ENCODE peak calls at places on chromosomes 11 and 22, in four cellular contexts. L is HCT116, M is SK-N-SH, N is K562. X is an unnamed sample.

GRCh38 chr22:42364641-42365336 is 67.4 kb downstream of the NFAM1 start:
- DNase-seq in M (peak; percentile 47), L (no peak), N (no peak), X (no peak)

GRCh38 chr11:110782616-110783015 is 70.4 kb upstream of the ARHGAP20 start:
- DNase-seq in N (no peak), L (no peak), M (no peak), X (no peak)

GRCh38 chr11:14059491-14059890 is 97.0 kb downstream of the SPON1 start:
- DNase-seq in L (no peak), M (no peak), N (no peak), X (no peak)

GRCh38 chr11:63888170-63889086 is 28.5 kb downstream of the RCOR2 start:
- DNase-seq in L (no peak), M (no peak), N (peak; percentile 91), X (no peak)

GRCh38 chr11:36391062-36391461 is 95.0 kb downstream of the PRR5L start:
- DNase-seq in N (no peak), M (no peak), L (no peak), X (no peak)

GRCh38 chr11:110801328-110801727 is 89.1 kb upstream of the ARHGAP20 start:
- DNase-seq in L (no peak), N (no peak), M (no peak), X (no peak)

GRCh38 chr22:24937114-24937513 is 9.4 kb downstream of the LHFPL7 start:
- DNase-seq in L (no peak), N (no peak), M (peak; percentile 32), X (no peak)

GRCh38 chr11:119584193-119585037 is 144.6 kb downstream of the NECTIN1 start:
- DNase-seq in M (peak; percentile 83), N (peak; percentile 77), L (no peak), X (peak; percentile 93)

GRCh38 chr11:122229078-122229477 is 113.1 kb upstream of the BLID start:
- DNase-seq in N (no peak), M (no peak), L (no peak), X (no peak)

GRCh38 chr11:17439316-17439782 is 37.3 kb downstream of the ABCC8 start:
- DNase-seq in L (no peak), M (no peak), N (no peak), X (no peak)

GRCh38 chr22:26552466-26552865 is 37.5 kb downstream of the TPST2 start:
- DNase-seq in N (no peak), M (no peak), L (no peak), X (no peak)

GRCh38 chr11:68211546-68211945 is 1.6 kb downstream of the KMT5B start:
- DNase-seq in L (no peak), M (no peak), N (peak; percentile 14), X (no peak)

GRCh38 chr22:27212617-27213177 is 555.3 kb downstream of the MIAT start:
- DNase-seq in L (no peak), M (no peak), N (no peak), X (no peak)

GRCh38 chr11:119373917-119374631 is 7.4 kb downstream of the USP2 start:
- DNase-seq in N (peak; percentile 63), M (peak; percentile 84), L (no peak), X (peak; percentile 80)

GRCh38 chr11:65112551-65113360 is 1.1 kb downstream of the TM7SF2 start:
- DNase-seq in N (peak; percentile 64), L (no peak), M (peak; percentile 85), X (no peak)

GRCh38 chr22:17398159-17398558 is 28.9 kb downstream of the CECR2 start:
- DNase-seq in M (no peak), L (no peak), N (no peak), X (no peak)
- H3K9ac ChIP-seq in M (no peak overlapping the region), L (no peak overlapping the region), N (no peak overlapping the region), X (no peak overlapping the region)

GRCh38 chr11:70628881-70629844 is 230.8 kb downstream of the CTTN start:
- DNase-seq in N (peak; percentile 49), L (no peak), M (peak; percentile 64), X (no peak)
- TF ChIP-seq YY1 in N (no peak), L (no peak), M (no peak), X (no peak)

DNA sequence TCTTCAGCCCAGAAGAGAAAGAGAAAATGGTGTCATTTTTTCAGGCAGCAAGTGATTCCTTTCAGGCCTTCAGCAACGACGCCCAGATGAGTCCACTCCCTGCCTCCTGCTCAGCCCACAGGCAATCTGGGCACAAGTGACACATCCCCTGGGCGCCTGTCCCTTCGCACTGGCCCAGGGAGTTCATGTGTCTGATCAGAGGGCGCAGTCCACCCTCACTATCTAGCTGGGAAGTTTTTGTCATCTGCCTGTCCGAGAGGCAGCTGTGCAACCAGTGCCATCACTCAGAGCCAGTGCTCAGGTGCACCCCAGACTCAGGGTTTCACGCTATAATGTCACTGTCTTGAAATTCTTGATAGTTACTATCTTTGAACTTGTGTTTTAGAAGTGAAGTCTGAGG is 1.4 kb upstream of the KCNQ1OT1 start:
- DNase-seq in M (no peak), L (no peak), N (no peak), X (no peak)
- H3K9ac ChIP-seq in M (no peak overlapping the region), L (peak overlapping the region; percentile 83), N (peak overlapping the region; percentile 93), X (peak overlapping the region; percentile 1)

GRCh38 chr11:269146-269890 is 8.9 kb upstream of the NLRP6 start:
- DNase-seq in M (no peak), L (no peak), N (peak; percentile 38), X (no peak)

GRCh38 chr11:270451-271208 is 7.6 kb upstream of the NLRP6 start:
- DNase-seq in N (no peak), L (no peak), M (no peak), X (no peak)

GRCh38 chr11:266676-267439 is 11.3 kb upstream of the NLRP6 start:
- DNase-seq in N (peak; percentile 89), L (no peak), M (no peak), X (no peak)

GRCh38 chr11:271316-271715 is 6.9 kb upstream of the NLRP6 start:
- DNase-seq in L (no peak), M (no peak), N (no peak), X (no peak)

DNA sequence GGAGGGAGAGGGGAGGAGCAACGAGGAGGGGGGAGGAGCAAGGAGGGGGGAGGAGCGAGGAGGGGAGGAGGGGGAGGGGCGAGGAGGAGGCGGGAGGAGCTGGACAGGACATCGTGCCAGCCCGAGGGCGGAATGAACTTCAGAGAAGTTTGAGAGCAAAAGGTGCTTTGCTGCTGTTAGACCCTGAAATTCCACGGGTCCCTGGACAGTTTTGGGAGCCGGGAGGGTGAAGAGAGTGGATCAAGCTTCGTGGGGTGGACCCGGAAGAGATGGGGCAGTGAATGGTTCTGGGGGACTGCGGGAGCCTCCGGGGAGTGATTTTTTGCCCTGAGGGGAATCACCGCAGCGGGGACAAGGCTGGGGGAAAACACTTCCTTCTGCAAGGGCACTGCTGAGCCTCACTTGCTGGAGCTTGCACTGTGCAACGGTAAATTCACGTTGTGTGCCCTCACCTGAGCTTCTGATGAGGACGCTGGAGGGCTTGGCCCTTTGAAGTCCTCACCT is 10.7 kb upstream of the NLRP6 start:
- DNase-seq in M (no peak), L (no peak), N (peak; percentile 69), X (no peak)
- TF ChIP-seq YY1 in M (no peak), L (no peak), N (no peak), X (no peak)

GRCh38 chr11:8910662-8911039 is 338 bp upstream of the AKIP1 start:
- DNase-seq in N (no peak), L (no peak), M (no peak), X (no peak)
- H3K9ac ChIP-seq in N (peak overlapping the region; percentile 90), L (no peak overlapping the region), M (peak overlapping the region; percentile 46), X (peak overlapping the region; percentile 57)

DNA sequence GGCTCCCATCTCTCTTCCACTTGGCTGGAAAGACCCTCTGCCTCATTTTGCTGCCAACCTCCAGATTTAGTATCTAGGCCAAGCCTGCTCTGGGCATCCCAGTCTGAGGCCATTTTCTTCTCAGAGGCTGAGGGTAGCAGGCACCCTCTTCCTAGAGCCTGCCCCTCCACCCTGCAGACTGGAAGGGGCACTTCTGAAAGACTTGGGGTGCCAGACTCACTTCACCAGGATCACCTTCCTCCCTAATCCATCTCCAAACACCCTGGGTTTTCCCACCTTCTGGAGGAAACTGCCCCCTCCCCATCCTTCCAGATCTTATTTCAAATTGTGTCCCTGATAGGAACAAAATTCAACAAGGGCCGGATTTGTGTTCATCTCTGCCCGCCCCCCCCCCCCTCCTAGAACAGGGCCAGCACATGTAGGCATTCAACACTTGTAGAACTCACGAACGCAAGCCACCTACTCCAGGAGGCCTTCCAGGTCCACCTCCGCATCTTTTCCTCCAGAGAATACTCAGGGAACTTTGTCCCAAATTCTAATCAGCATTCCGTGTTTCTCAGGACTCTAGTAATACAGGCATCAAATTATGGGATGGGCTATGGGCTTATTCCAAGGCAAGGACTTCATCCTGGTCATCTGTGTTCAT is 785 bp downstream of the UBE2L6 start:
- DNase-seq in N (peak; percentile 4), M (peak; percentile 35), L (no peak), X (no peak)
- TF ChIP-seq YY1 in N (no peak), M (no peak), L (no peak), X (no peak)

GRCh38 chr11:3865388-3866193 is 10.1 kb downstream of the STIM1 start:
- DNase-seq in M (no peak), N (no peak), L (no peak), X (no peak)
- H3K9ac ChIP-seq in M (no peak overlapping the region), N (peak overlapping the region; percentile 53), L (no peak overlapping the region), X (no peak overlapping the region)

GRCh38 chr11:74754507-74755255 is 6.0 kb downstream of the RNF169 start:
- DNase-seq in M (no peak), L (no peak), N (no peak), X (no peak)
- TF ChIP-seq YY1 in M (no peak), L (no peak), N (no peak), X (no peak)

GRCh38 chr11:61499816-61500491 is 8.6 kb upstream of the LRRC10B start:
- DNase-seq in N (no peak), M (no peak), L (no peak), X (peak; percentile 91)
- H3K9ac ChIP-seq in N (no peak overlapping the region), M (no peak overlapping the region), L (no peak overlapping the region), X (no peak overlapping the region)

X was measured in NT2/D1.